ENCODE peak calls at places on chromosomes 1 and 21, in five cellular contexts. Z is left ventricle myocardium superior; K is GM23338; R is activated CD8-positive, alpha-beta memory T cell treated with anti-CD3 and anti-CD28 coated beads for 48 hours; D is NCI-H526 treated with DMSO at 0.1 percent for 48 hours. C is an unnamed sample.

GRCh38 chr1:232923739-232924386 is 26.5 kb upstream of the NTPCR start:
- DNase-seq in D (no peak), K (no peak), R (no peak), Z (no peak), C (no peak)

GRCh38 chr1:162724583-162725120 is 65.8 kb upstream of the HSD17B7 start:
- DNase-seq in Z (no peak), K (no peak), R (no peak), D (no peak), C (no peak)

GRCh38 chr1:109768700-109769325 is 5.1 kb upstream of the EPS8L3 start:
- DNase-seq in D (no peak), R (no peak), Z (peak; percentile 24), K (no peak), C (peak; percentile 21)

GRCh38 chr1:171841931-171842723 is 829 bp downstream of the DNM3 start:
- DNase-seq in D (peak; percentile 72), K (peak; percentile 64), R (no peak), Z (peak; percentile 27), C (no peak)

GRCh38 chr1:113808450-113809195 is 3.7 kb downstream of the RSBN1 start:
- DNase-seq in R (no peak), K (no peak), Z (no peak), D (no peak), C (no peak)

GRCh38 chr1:167756760-167757405 is 35.1 kb downstream of the MPZL1 start:
- DNase-seq in R (no peak), D (no peak), Z (peak; percentile 61), K (no peak), C (no peak)

GRCh38 chr1:243732627-243733026 is 117.4 kb downstream of the AKT3 start:
- DNase-seq in R (no peak), Z (no peak), K (peak; percentile 45), D (no peak), C (no peak)

GRCh38 chr1:21567241-21568005 is 58.2 kb downstream of the ALPL start:
- DNase-seq in K (no peak), D (no peak), Z (no peak), R (no peak), C (no peak)

GRCh38 chr1:53902235-53902920 is 8.4 kb downstream of the DIO1 start:
- DNase-seq in R (no peak), Z (no peak), K (no peak), D (no peak), C (no peak)

GRCh38 chr1:48099011-48099550 is 101.9 kb upstream of the TRABD2B start:
- DNase-seq in K (no peak), D (no peak), R (no peak), Z (no peak), C (no peak)

GRCh38 chr21:35294231-35294898 is 245.3 kb upstream of the RUNX1 start:
- DNase-seq in D (peak; percentile 87), Z (no peak), K (peak; percentile 2), R (no peak), C (no peak)

GRCh38 chr21:32457962-32458361 is 45.5 kb downstream of the EVA1C start:
- DNase-seq in Z (no peak), R (no peak), K (no peak), D (no peak), C (no peak)

GRCh38 chr1:84435159-84435558 is 36.9 kb downstream of the DNASE2B start:
- DNase-seq in K (no peak), D (no peak), R (no peak), Z (no peak), C (no peak)

GRCh38 chr1:85091647-85092295 is 43.5 kb upstream of the MCOLN3 start:
- DNase-seq in Z (no peak), R (no peak), K (no peak), D (no peak), C (no peak)

GRCh38 chr1:161487483-161487827 is 17.8 kb upstream of the FCGR2A start:
- DNase-seq in K (no peak), D (no peak), R (no peak), Z (peak; percentile 46), C (no peak)

GRCh38 chr1:172363852-172364251 is 56.6 kb upstream of the C1orf105 start:
- DNase-seq in Z (no peak), K (no peak), D (no peak), R (no peak), C (no peak)

GRCh38 chr1:19435181-19435580 is 50.2 kb downstream of the CAPZB start:
- DNase-seq in K (no peak), D (no peak), Z (no peak), R (no peak), C (no peak)

GRCh38 chr1:248890549-248891498 is 15.2 kb upstream of the PGBD2 start:
- DNase-seq in Z (no peak), K (no peak), R (no peak), D (no peak), C (no peak)

GRCh38 chr1:21117159-21117953 is 59.3 kb downstream of the EIF4G3 start:
- DNase-seq in D (no peak), R (no peak), Z (no peak), K (no peak), C (no peak)

GRCh38 chr1:234605983-234606730 is 3.8 kb downstream of the IRF2BP2 start:
- DNase-seq in D (peak; percentile 43), Z (peak; percentile 67), R (no peak), K (no peak), C (peak; percentile 59)

GRCh38 chr1:235971571-235972315 is 93.1 kb downstream of the NID1 start:
- DNase-seq in R (peak; percentile 77), Z (peak; percentile 92), K (peak; percentile 96), D (peak; percentile 59), C (peak; percentile 93)

GRCh38 chr1:245209658-245210415 is 55.1 kb downstream of the KIF26B start:
- DNase-seq in Z (no peak), D (peak; percentile 27), R (no peak), K (no peak), C (no peak)

GRCh38 chr1:103106426-103107321 is 1.6 kb downstream of the COL11A1 start:
- DNase-seq in K (peak; percentile 72), D (peak; percentile 94), R (no peak), Z (no peak), C (no peak)

GRCh38 chr1:209667701-209668100 is 7.5 kb upstream of the G0S2 start:
- DNase-seq in Z (no peak), D (no peak), K (no peak), R (no peak), C (no peak)

GRCh38 chr1:87221008-87221407 is 107.7 kb upstream of the LMO4 start:
- DNase-seq in Z (no peak), K (no peak), R (no peak), D (no peak), C (no peak)

GRCh38 chr1:1799716-1800115 is 21.4 kb upstream of the NADK start:
- DNase-seq in R (no peak), Z (no peak), D (no peak), K (no peak), C (no peak)

GRCh38 chr1:94111879-94112278 is 9.1 kb downstream of the ABCA4 start:
- DNase-seq in Z (no peak), K (no peak), R (no peak), D (no peak), C (no peak)

GRCh38 chr1:192974701-192975100 is 84.5 kb downstream of the UCHL5 start:
- DNase-seq in Z (no peak), D (no peak), K (no peak), R (no peak), C (no peak)